ENCODE peak calls at places on chromosome 9, in six cellular contexts. J is esophagus squamous epithelium, S is A549, N is suprapubic skin, L is H1, A is stomach. E is an unnamed sample.

GRCh38 chr9:128243486-128244415 is 32.1 kb downstream of the GOLGA2 start:
- DNase-seq in A (no peak), N (peak; percentile 88), S (no peak), J (no peak), L (no peak), E (peak; percentile 79)

GRCh38 chr9:127706836-127707241 is at the start of gene CFAP157:
- DNase-seq in J (no peak), N (no peak), L (peak; percentile 68), S (peak; percentile 44), A (peak; percentile 28), E (no peak)

GRCh38 chr9:125639057-125639456 is 68.0 kb downstream of the MAPKAP1 start:
- DNase-seq in J (no peak), A (no peak), L (no peak), S (no peak), N (no peak), E (no peak)

GRCh38 chr9:126373241-126373640 is 46.6 kb downstream of the MVB12B start:
- DNase-seq in A (no peak), J (no peak), L (no peak), S (peak; percentile 55), N (no peak), E (no peak)

GRCh38 chr9:15249042-15249818 is 57.8 kb downstream of the TTC39B start:
- DNase-seq in N (no peak), L (no peak), J (no peak), A (no peak), S (no peak), E (no peak)

GRCh38 chr9:1005043-1005667 is 28.7 kb downstream of the DMRT3 start:
- DNase-seq in A (no peak), J (no peak), N (no peak), L (no peak), S (peak; percentile 67), E (no peak)

GRCh38 chr9:89999534-90000370 is 394.9 kb downstream of the GADD45G start:
- DNase-seq in J (no peak), L (no peak), N (no peak), A (peak; percentile 92), S (peak; percentile 68), E (peak; percentile 49)

GRCh38 chr9:131530546-131530929 is 525 bp downstream of the UCK1 start:
- DNase-seq in A (peak; percentile 34), L (peak; percentile 68), S (peak; percentile 40), J (no peak), N (no peak), E (peak; percentile 42)

GRCh38 chr9:130982636-130983282 is 26.2 kb upstream of the LAMC3 start:
- DNase-seq in J (no peak), L (no peak), A (no peak), N (no peak), S (no peak), E (no peak)

GRCh38 chr9:76643399-76644117 is 120.7 kb upstream of the PCA3 start:
- DNase-seq in L (peak; percentile 52), J (no peak), A (no peak), N (no peak), S (no peak), E (no peak)

GRCh38 chr9:34400275-34400674 is 23.6 kb upstream of the MYORG start:
- DNase-seq in A (no peak), N (no peak), J (no peak), L (peak; percentile 81), S (no peak), E (no peak)
- TF ChIP-seq CTCF in A (no peak), N (no peak), J (no peak), L (peak; percentile 51), S (no peak), E (no peak)

GRCh38 chr9:121708768-121709488 is 57.5 kb downstream of the DAB2IP start:
- DNase-seq in N (no peak), S (no peak), L (no peak), A (no peak), J (no peak), E (no peak)

GRCh38 chr9:121704281-121704680 is 52.8 kb downstream of the DAB2IP start:
- DNase-seq in J (no peak), A (no peak), N (no peak), S (no peak), L (no peak), E (no peak)

GRCh38 chr9:121709798-121710197 is 58.4 kb downstream of the DAB2IP start:
- DNase-seq in L (no peak), A (no peak), N (no peak), J (no peak), S (no peak), E (no peak)

GRCh38 chr9:121706149-121706548 is 54.7 kb downstream of the DAB2IP start:
- DNase-seq in S (no peak), N (no peak), L (no peak), A (no peak), J (no peak), E (no peak)

GRCh38 chr9:121707477-121708424 is 56.3 kb downstream of the DAB2IP start:
- DNase-seq in N (no peak), A (no peak), J (no peak), S (no peak), L (no peak), E (no peak)
- TF ChIP-seq POLR2A in N (no peak), A (no peak), J (no peak), S (no peak), L (no peak), E (no peak)

DNA sequence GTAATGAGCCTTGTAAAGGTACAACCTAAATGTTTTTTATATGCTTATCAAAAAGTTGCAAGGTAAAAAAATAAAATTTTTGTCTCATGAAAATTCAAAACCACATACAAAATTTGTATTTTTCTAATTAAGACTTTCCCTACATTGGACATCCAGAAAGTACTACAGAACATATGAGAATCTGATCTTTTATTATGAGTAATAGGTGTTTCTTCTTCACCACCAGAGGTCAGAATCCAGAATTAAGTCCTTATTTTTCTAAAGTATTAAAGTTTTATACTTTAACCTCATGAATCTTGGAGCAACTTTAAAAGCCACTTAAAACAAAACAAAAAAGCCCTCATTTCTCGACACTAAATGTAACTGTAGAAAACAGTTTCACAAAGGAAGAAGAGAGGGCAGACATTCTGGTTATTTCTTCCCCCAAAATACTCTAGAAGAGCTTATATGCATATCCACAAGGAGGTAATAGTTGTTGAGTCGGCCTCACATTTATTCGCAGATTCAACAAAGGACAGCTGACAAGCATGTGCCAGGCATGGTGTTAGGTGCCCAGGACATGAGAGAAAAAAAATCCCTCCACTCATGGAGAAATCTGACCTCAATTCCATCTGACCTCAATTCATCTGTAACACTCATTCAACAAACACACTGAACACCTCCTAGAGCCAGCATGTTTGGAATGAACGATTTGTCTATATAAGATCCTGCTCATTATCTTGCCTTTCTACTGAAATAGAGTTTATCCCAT is 69.2 kb downstream of the MLLT3 start:
- DNase-seq in N (no peak), A (no peak), J (no peak), S (peak; percentile 65), L (no peak), E (no peak)
- TF ChIP-seq CTCF in N (no peak), A (peak; percentile 18), J (peak; percentile 12), S (peak; percentile 53), L (no peak), E (peak; percentile 27)

GRCh38 chr9:68672215-68672614 is 32.8 kb upstream of the PIP5K1B start:
- DNase-seq in A (no peak), J (no peak), S (no peak), N (no peak), L (no peak), E (no peak)
- TF ChIP-seq POLR2A in A (no peak), J (no peak), S (no peak), N (no peak), L (no peak), E (no peak)